ENCODE peak calls at places on chromosomes 7 and 10, in seven cellular contexts. E, S, N, I, L, R and P are unnamed samples.

GRCh38 chr7:8111282-8111681 is 142.7 kb downstream of the GLCCI1 start:
- DNase-seq in E (no peak), S (no peak), N (no peak), I (no peak), L (no peak), R (no peak), P (no peak)

GRCh38 chr7:38027884-38028455 is 107.5 kb downstream of the EPDR1 start:
- DNase-seq in E (no peak), S (peak), N (no peak), I (no peak), L (no peak), R (no peak), P (no peak)

GRCh38 chr10:127196227-127196954 is at the start of gene INSYN2A:
- DNase-seq in E (no peak), S (peak), N (no peak), I (no peak), L (no peak), R (no peak), P (no peak)

GRCh38 chr7:150983893-150984368 is 5.8 kb upstream of the KCNH2 start:
- DNase-seq in E (no peak), S (peak), N (peak), I (no peak), L (peak), R (peak), P (no peak)

GRCh38 chr7:117014099-117014656 is 60.9 kb downstream of the ST7 start:
- DNase-seq in E (no peak), S (no peak), N (no peak), I (no peak), L (no peak), R (no peak), P (no peak)

GRCh38 chr10:129833988-129834387 is 130.1 kb downstream of the EBF3 start:
- DNase-seq in E (no peak), S (no peak), N (no peak), I (no peak), L (no peak), R (no peak), P (no peak)

GRCh38 chr10:37712489-37713131 is 144.8 kb downstream of the ZNF248 start:
- DNase-seq in E (no peak), S (no peak), N (no peak), I (no peak), L (peak), R (no peak), P (no peak)

GRCh38 chr7:475425-475728 is 44.3 kb downstream of the PDGFA start:
- DNase-seq in E (no peak), S (no peak), N (no peak), I (no peak), L (peak), R (no peak), P (no peak)

GRCh38 chr10:86253171-86254072 is 113.2 kb downstream of the GRID1 start:
- DNase-seq in E (no peak), S (no peak), N (peak), I (peak), L (no peak), R (no peak), P (no peak)